ENCODE peak calls at places on chromosome 12, in ten cellular contexts. M is H9, Q is IMR-90, F is GM23248, Z is H1, R is PC-3, E is K562, S is fibroblast of lung, A is MM.1S, H is GM23338. G is an unnamed sample. For H3K4me1, the result is how much of the 10 kb centered on the place peaks cover.

GRCh38 chr12:30438526-30439120 is 257.0 kb downstream of the IPO8 start:
- DNase-seq in M (no peak), Q (no peak), F (no peak), Z (no peak), R (no peak), E (no peak), S (no peak), A (no peak), H (no peak), G (no peak)

GRCh38 chr12:3113671-3114070 is 36.5 kb downstream of the TSPAN9 start:
- DNase-seq in M (no peak), Q (no peak), F (no peak), Z (no peak), R (no peak), E (no peak), S (no peak), A (no peak), H (no peak), G (no peak)

GRCh38 chr12:68455676-68456345 is 123.6 kb upstream of the MDM1 start:
- DNase-seq in M (no peak), Q (peak), F (no peak), Z (no peak), R (no peak), E (no peak), S (peak), A (peak), H (no peak), G (peak)

GRCh38 chr12:127550271-127550670 is 716.7 kb upstream of the TMEM132C start:
- DNase-seq in M (no peak), Q (peak), F (peak), Z (no peak), R (peak), E (no peak), S (peak), A (no peak), H (no peak), G (peak)

GRCh38 chr12:34298971-34299801 is 276.9 kb downstream of the ALG10 start:
- DNase-seq in M (no peak), Q (no peak), F (no peak), Z (no peak), R (no peak), E (no peak), S (no peak), A (no peak), H (no peak), G (no peak)

GRCh38 chr12:116559330-116560080 is at the start of gene MAP1LC3B2:
- DNase-seq in M (peak), Q (peak), F (peak), Z (peak), R (peak), E (peak), S (peak), A (peak), H (peak), G (peak)

GRCh38 chr12:124488520-124488919 is 78.9 kb downstream of the NCOR2 start:
- DNase-seq in M (no peak), Q (no peak), F (no peak), Z (no peak), R (no peak), E (no peak), S (no peak), A (no peak), H (no peak), G (no peak)

GRCh38 chr12:65525501-65526141 is 247.1 kb downstream of the MSRB3 start:
- DNase-seq in M (no peak), Q (peak), F (peak), Z (no peak), R (peak), E (no peak), S (peak), A (no peak), H (no peak), G (peak)

GRCh38 chr12:58919271-58920101 is 818 bp downstream of the LRIG3 start:
- DNase-seq in M (peak), Q (peak), F (peak), Z (no peak), R (peak), E (no peak), S (peak), A (peak), H (peak), G (peak)

DNA sequence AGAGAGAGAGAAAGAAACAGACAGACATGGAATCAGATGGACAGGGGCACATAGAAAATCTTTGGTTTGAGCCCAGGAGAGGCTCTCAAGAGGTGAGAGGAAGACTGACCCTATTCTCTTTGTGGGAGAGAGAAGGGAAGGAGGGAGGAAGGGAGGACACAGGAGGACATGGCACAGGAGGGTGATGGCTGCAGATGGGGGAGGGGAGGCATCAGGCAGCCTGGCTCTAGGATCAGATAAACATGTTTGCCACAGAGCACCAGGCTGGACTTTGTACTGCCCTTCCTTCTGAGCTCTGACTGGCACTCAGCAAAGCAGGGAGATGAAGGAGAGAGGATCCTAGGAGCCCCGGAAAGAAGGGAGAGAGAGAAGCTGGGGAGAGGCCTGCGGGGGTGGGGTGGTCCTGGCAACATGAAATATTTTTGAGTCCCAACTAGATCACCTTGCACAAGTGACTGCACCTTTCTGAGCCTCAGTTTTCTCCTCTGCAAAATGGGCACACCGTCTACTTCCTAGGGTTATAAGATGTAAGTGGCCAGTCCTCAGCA is 6.1 kb downstream of the HNF1A start:
- DNase-seq in M (no peak), Q (no peak), F (no peak), Z (no peak), R (no peak), E (no peak), S (no peak), A (no peak), H (peak), G (no peak)
- H2AFZ ChIP-seq in M (no peak), Q (no peak), F (no peak), Z (peak), R (no peak), E (no peak), S (no peak), A (no peak), H (peak), G (no peak)

DNA sequence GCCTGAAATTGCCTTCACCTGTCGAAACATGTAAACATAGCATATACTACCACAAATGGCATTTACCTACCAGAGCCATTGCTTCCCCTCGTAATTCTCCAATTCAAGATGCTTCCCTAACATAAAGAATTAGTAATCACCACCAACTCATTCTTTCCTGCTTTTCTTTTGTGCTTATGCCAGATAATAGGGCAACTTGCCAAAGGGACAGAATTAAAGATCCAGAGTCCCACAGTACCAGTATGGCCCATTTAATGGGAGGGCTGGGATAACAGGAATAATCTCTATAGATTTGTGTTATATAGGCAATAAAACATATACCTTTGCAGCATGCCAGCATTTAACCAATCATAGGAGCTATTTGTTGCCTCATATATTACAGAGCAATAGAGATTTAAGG is 31.0 kb downstream of the ATF7 start:
- DNase-seq in M (no peak), Q (no peak), F (peak), Z (no peak), R (peak), E (no peak), S (no peak), A (no peak), H (no peak), G (no peak)
- H3K4me1 ChIP-seq in M (under half), Q (under half), F (under half), Z (under half), R (under half), E (under half), S (under half), A (under half), H (under half), G (under half)

GRCh38 chr12:102956738-102957338 is 636 bp upstream of the ASCL1 start:
- DNase-seq in M (no peak), Q (no peak), F (no peak), Z (peak), R (no peak), E (no peak), S (no peak), A (no peak), H (no peak), G (no peak)
- H3K4me2 ChIP-seq in M (peak), Q (no peak), F (no peak), Z (peak), R (peak), E (no peak), S (no peak), A (no peak), H (peak), G (peak)

GRCh38 chr12:48882325-48882687 is 16.6 kb upstream of the RND1 start:
- DNase-seq in M (peak), Q (peak), F (peak), Z (no peak), R (peak), E (no peak), S (peak), A (no peak), H (peak), G (peak)
- H2AFZ ChIP-seq in M (no peak), Q (peak), F (peak), Z (peak), R (peak), E (peak), S (no peak), A (no peak), H (peak), G (peak)

GRCh38 chr12:26869908-26870459 is 37.0 kb upstream of the ITPR2 start:
- DNase-seq in M (peak), Q (no peak), F (no peak), Z (no peak), R (no peak), E (no peak), S (no peak), A (peak), H (peak), G (no peak)
- H3K4me1 ChIP-seq in M (under half), Q (under half), F (under half), Z (under half), R (under half), E (under half), S (under half), A (half or more), H (under half), G (under half)

DNA sequence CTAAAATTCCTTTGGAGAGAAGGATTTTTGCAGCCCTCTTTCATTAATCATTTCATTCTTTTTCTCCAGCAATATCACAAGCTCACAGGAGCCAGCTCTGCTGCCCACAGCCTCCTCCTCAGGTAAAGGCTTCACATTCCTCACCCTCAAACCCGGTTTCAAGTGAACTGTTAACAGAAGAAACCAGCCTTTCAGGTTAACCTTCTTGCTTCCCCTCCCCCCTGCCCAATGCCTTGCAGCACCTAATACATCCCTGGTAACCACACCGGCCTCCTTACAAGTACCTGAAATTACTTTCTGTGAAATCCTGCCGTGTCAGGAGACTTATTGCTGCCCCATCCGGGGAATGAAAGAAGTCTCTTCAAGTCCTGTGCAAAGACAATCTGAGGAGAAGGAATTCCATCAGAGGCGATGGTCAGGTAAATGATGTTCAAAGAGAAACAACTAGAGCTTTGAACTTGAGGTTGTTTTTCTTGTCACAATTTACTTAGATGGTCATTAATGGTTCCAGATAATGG is 111.2 kb downstream of the MYRFL start:
- DNase-seq in M (peak), Q (no peak), F (no peak), Z (no peak), R (peak), E (no peak), S (no peak), A (no peak), H (peak), G (no peak)
- H3K4me2 ChIP-seq in M (no peak), Q (no peak), F (no peak), Z (peak), R (peak), E (no peak), S (no peak), A (no peak), H (peak), G (no peak)

GRCh38 chr12:96421014-96421413 is 20.8 kb upstream of the CDK17 start:
- DNase-seq in M (no peak), Q (no peak), F (no peak), Z (no peak), R (no peak), E (no peak), S (no peak), A (peak), H (no peak), G (no peak)
- H2AFZ ChIP-seq in M (no peak), Q (peak), F (peak), Z (no peak), R (no peak), E (peak), S (peak), A (peak), H (no peak), G (no peak)

GRCh38 chr12:50188280-50188781 is 21.2 kb upstream of the CERS5 start:
- DNase-seq in M (no peak), Q (peak), F (peak), Z (no peak), R (no peak), E (no peak), S (peak), A (no peak), H (no peak), G (peak)
- H3K4me1 ChIP-seq in M (under half), Q (under half), F (half or more), Z (under half), R (under half), E (under half), S (under half), A (under half), H (under half), G (under half)

G was measured in astrocyte.